ENCODE peak calls at places on chromosomes 5 and 9, in four cellular contexts. One of them, this sample, is unnamed.

GRCh38 chr9:110655723-110656641 is 12.6 kb upstream of the MUSK start:
- DNase-seq in substantia nigra: no peak
- DNase-seq in AG08396: no peak
- DNase-seq in CD8-positive, alpha-beta memory T cell: no peak
- DNase-seq in this sample: no peak

GRCh38 chr5:159101689-159102088 is 2.0 kb upstream of the EBF1 start:
- DNase-seq in substantia nigra: no peak
- DNase-seq in AG08396: no peak
- DNase-seq in CD8-positive, alpha-beta memory T cell: no peak
- DNase-seq in this sample: no peak

GRCh38 chr9:91824151-91824550 is 125.9 kb downstream of the ROR2 start:
- DNase-seq in substantia nigra: no peak
- DNase-seq in AG08396: no peak
- DNase-seq in CD8-positive, alpha-beta memory T cell: no peak
- DNase-seq in this sample: no peak

GRCh38 chr5:138654281-138654867 is 79.2 kb upstream of the HSPA9 start:
- DNase-seq in substantia nigra: no peak
- DNase-seq in AG08396: no peak
- DNase-seq in CD8-positive, alpha-beta memory T cell: peak
- DNase-seq in this sample: peak

GRCh38 chr9:97689401-97689800 is 7.7 kb downstream of the XPA start:
- DNase-seq in substantia nigra: no peak
- DNase-seq in AG08396: no peak
- DNase-seq in CD8-positive, alpha-beta memory T cell: no peak
- DNase-seq in this sample: no peak

GRCh38 chr9:15513335-15513734 is 2.6 kb upstream of the PSIP1 start:
- DNase-seq in substantia nigra: no peak
- DNase-seq in AG08396: no peak
- DNase-seq in CD8-positive, alpha-beta memory T cell: no peak
- DNase-seq in this sample: no peak

GRCh38 chr9:17622166-17622565 is 43.3 kb downstream of the SH3GL2 start:
- DNase-seq in substantia nigra: no peak
- DNase-seq in AG08396: no peak
- DNase-seq in CD8-positive, alpha-beta memory T cell: no peak
- DNase-seq in this sample: no peak

GRCh38 chr5:180593446-180594206 is 2.3 kb upstream of the SCGB3A1 start:
- DNase-seq in substantia nigra: no peak
- DNase-seq in AG08396: no peak
- DNase-seq in CD8-positive, alpha-beta memory T cell: no peak
- DNase-seq in this sample: no peak

GRCh38 chr5:123754903-123755302 is 242.9 kb downstream of the CSNK1G3 start:
- DNase-seq in substantia nigra: no peak
- DNase-seq in AG08396: no peak
- DNase-seq in CD8-positive, alpha-beta memory T cell: no peak
- DNase-seq in this sample: no peak

GRCh38 chr5:104045987-104046386 is 483.4 kb upstream of the NUDT12 start:
- DNase-seq in substantia nigra: no peak
- DNase-seq in AG08396: no peak
- DNase-seq in CD8-positive, alpha-beta memory T cell: no peak
- DNase-seq in this sample: no peak

GRCh38 chr5:180137401-180138213 is 66.0 kb upstream of the RNF130 start:
- DNase-seq in substantia nigra: no peak
- DNase-seq in AG08396: no peak
- DNase-seq in CD8-positive, alpha-beta memory T cell: no peak
- DNase-seq in this sample: peak

GRCh38 chr5:151264113-151264512 is 11.1 kb downstream of the GM2A start:
- DNase-seq in substantia nigra: no peak
- DNase-seq in AG08396: peak
- DNase-seq in CD8-positive, alpha-beta memory T cell: no peak
- DNase-seq in this sample: no peak

GRCh38 chr5:607541-608285 is 4.4 kb upstream of the CEP72 start:
- DNase-seq in substantia nigra: no peak
- DNase-seq in AG08396: no peak
- DNase-seq in CD8-positive, alpha-beta memory T cell: no peak
- DNase-seq in this sample: no peak

GRCh38 chr5:172420215-172420934 is 34.0 kb downstream of the SH3PXD2B start:
- DNase-seq in substantia nigra: no peak
- DNase-seq in AG08396: peak
- DNase-seq in CD8-positive, alpha-beta memory T cell: no peak
- DNase-seq in this sample: no peak

GRCh38 chr5:93126634-93127033 is 454.4 kb downstream of the NR2F1-AS1 start:
- DNase-seq in substantia nigra: no peak
- DNase-seq in AG08396: no peak
- DNase-seq in CD8-positive, alpha-beta memory T cell: no peak
- DNase-seq in this sample: no peak